ENCODE peak calls at places on chromosomes 4 and X, in nine cellular contexts. D is activated CD8-positive, alpha-beta memory T cell treated with anti-CD3 and anti-CD28 coated beads, Interleukin-2, amount 50 U/mL, for 4 hours; R is fibroblast of pulmonary artery; J is astrocyte of the spinal cord; B is astrocyte of the hippocampus; A is ascending aorta; E is HAP-1; N is left ventricle myocardium inferior; K is mesothelial cell of epicardium. X is an unnamed sample.

GRCh38 chr4:175946472-175947116 is 119.0 kb upstream of the WDR17 start:
- DNase-seq in D (no peak), R (peak; percentile 48), J (no peak), B (no peak), A (no peak), E (no peak), N (no peak), K (no peak), X (no peak)

GRCh38 chrX:131792356-131792749 is 230.7 kb upstream of the STK26 start:
- DNase-seq in D (peak; percentile 88), R (no peak), J (peak; percentile 92), B (peak; percentile 95), A (peak; percentile 95), E (no peak), N (no peak), K (no peak), X (peak; percentile 19)

GRCh38 chrX:149521438-149521837 is 16.3 kb upstream of the IDS start:
- DNase-seq in D (no peak), R (no peak), J (no peak), B (no peak), A (no peak), E (no peak), N (no peak), K (no peak), X (no peak)

GRCh38 chr4:38275331-38275821 is 315.2 kb downstream of the PTTG2 start:
- DNase-seq in D (no peak), R (no peak), J (no peak), B (peak; percentile 27), A (no peak), E (no peak), N (no peak), K (no peak), X (peak; percentile 51)

GRCh38 chr4:144423930-144424329 is 222.0 kb upstream of the HHIP start:
- DNase-seq in D (no peak), R (no peak), J (no peak), B (no peak), A (no peak), E (no peak), N (no peak), K (no peak), X (no peak)

GRCh38 chrX:132786217-132786616 is 172.2 kb downstream of the HS6ST2 start:
- DNase-seq in D (no peak), R (no peak), J (peak; percentile 43), B (peak; percentile 60), A (no peak), E (no peak), N (no peak), K (no peak), X (peak; percentile 25)

GRCh38 chr4:36285784-36286480 is 4.5 kb downstream of the DTHD1 start:
- DNase-seq in D (peak; percentile 32), R (no peak), J (no peak), B (no peak), A (no peak), E (no peak), N (no peak), K (no peak), X (peak; percentile 5)

GRCh38 chr4:60173103-60173502 is 1027.0 kb upstream of the ADGRL3 start:
- DNase-seq in D (no peak), R (no peak), J (no peak), B (no peak), A (no peak), E (no peak), N (no peak), K (no peak), X (no peak)

GRCh38 chrX:65610040-65610439 is 57.4 kb upstream of the MSN start:
- DNase-seq in D (no peak), R (peak; percentile 77), J (no peak), B (no peak), A (no peak), E (no peak), N (no peak), K (no peak), X (no peak)

GRCh38 chr4:78684196-78685079 is 91.7 kb upstream of the BMP2K start:
- DNase-seq in D (no peak), R (peak; percentile 67), J (peak; percentile 16), B (peak; percentile 63), A (no peak), E (no peak), N (no peak), K (no peak), X (no peak)

GRCh38 chr4:38310446-38311043 is 350.3 kb downstream of the PTTG2 start:
- DNase-seq in D (peak; percentile 43), R (no peak), J (peak; percentile 48), B (peak; percentile 72), A (no peak), E (no peak), N (no peak), K (no peak), X (peak; percentile 86)

GRCh38 chr4:182895791-182896292 is 21.3 kb downstream of the DCTD start:
- DNase-seq in D (no peak), R (no peak), J (no peak), B (no peak), A (no peak), E (no peak), N (no peak), K (no peak), X (no peak)

GRCh38 chr4:2787230-2788100 is 5.4 kb upstream of the SH3BP2 start:
- DNase-seq in D (peak; percentile 66), R (no peak), J (no peak), B (no peak), A (no peak), E (no peak), N (no peak), K (no peak), X (no peak)

GRCh38 chr4:186760576-186760975 is 36.9 kb upstream of the FAT1 start:
- DNase-seq in D (no peak), R (peak; percentile 86), J (peak; percentile 50), B (peak; percentile 67), A (no peak), E (no peak), N (no peak), K (no peak), X (peak; percentile 82)

GRCh38 chr4:125421547-125421946 is 106.8 kb downstream of the FAT4 start:
- DNase-seq in D (no peak), R (peak; percentile 15), J (no peak), B (no peak), A (no peak), E (no peak), N (no peak), K (no peak), X (peak; percentile 11)

GRCh38 chr4:159445671-159446070 is 342.8 kb downstream of the RAPGEF2 start:
- DNase-seq in D (no peak), R (no peak), J (no peak), B (no peak), A (no peak), E (no peak), N (no peak), K (no peak), X (no peak)

GRCh38 chrX:70554081-70554480 is 109.4 kb downstream of the DLG3 start:
- DNase-seq in D (no peak), R (peak; percentile 54), J (peak; percentile 41), B (peak; percentile 19), A (no peak), E (no peak), N (no peak), K (no peak), X (peak; percentile 33)

GRCh38 chr4:109648266-109648996 is 54.8 kb downstream of the CASP6 start:
- DNase-seq in D (no peak), R (peak; percentile 22), J (peak; percentile 10), B (no peak), A (no peak), E (no peak), N (no peak), K (no peak), X (no peak)

GRCh38 chr4:88779431-88779830 is 81.8 kb upstream of the NAP1L5 start:
- DNase-seq in D (no peak), R (peak; percentile 47), J (peak; percentile 73), B (peak; percentile 84), A (no peak), E (no peak), N (no peak), K (no peak), X (peak; percentile 79)

GRCh38 chr4:89161841-89162240 is 50.5 kb downstream of the TIGD2 start:
- DNase-seq in D (no peak), R (no peak), J (no peak), B (peak; percentile 24), A (no peak), E (no peak), N (no peak), K (no peak), X (peak; percentile 44)

GRCh38 chr4:169619518-169619957 is 840 bp upstream of the CLCN3 start:
- DNase-seq in D (peak; percentile 43), R (peak; percentile 66), J (peak; percentile 65), B (peak; percentile 71), A (peak; percentile 69), E (peak; percentile 62), N (no peak), K (peak; percentile 48), X (peak; percentile 55)

GRCh38 chr4:154660052-154660451 is 47.6 kb upstream of the FGG start:
- DNase-seq in D (no peak), R (peak; percentile 24), J (no peak), B (peak; percentile 66), A (no peak), E (no peak), N (no peak), K (no peak), X (peak; percentile 0)

GRCh38 chr4:159697322-159698283 is 594.7 kb downstream of the RAPGEF2 start:
- DNase-seq in D (no peak), R (no peak), J (no peak), B (peak; percentile 19), A (no peak), E (no peak), N (no peak), K (no peak), X (no peak)

GRCh38 chrX:63754141-63754859 is 30.7 kb downstream of the ARHGEF9 start:
- DNase-seq in D (peak; percentile 25), R (peak; percentile 29), J (peak; percentile 7), B (peak; percentile 8), A (no peak), E (no peak), N (no peak), K (no peak), X (peak; percentile 45)

GRCh38 chr4:124321370-124321769 is 391.2 kb downstream of the ANKRD50 start:
- DNase-seq in D (no peak), R (peak; percentile 35), J (peak; percentile 17), B (peak; percentile 18), A (no peak), E (peak; percentile 64), N (no peak), K (no peak), X (no peak)

GRCh38 chrX:46737462-46737861 is 21.5 kb downstream of the SLC9A7 start:
- DNase-seq in D (no peak), R (peak; percentile 82), J (no peak), B (peak; percentile 13), A (no peak), E (no peak), N (no peak), K (no peak), X (peak; percentile 36)

GRCh38 chr4:145868637-145869409 is 69.8 kb downstream of the ZNF827 start:
- DNase-seq in D (no peak), R (no peak), J (peak; percentile 16), B (no peak), A (no peak), E (no peak), N (no peak), K (no peak), X (no peak)

GRCh38 chr4:48109413-48110263 is 24.4 kb downstream of the TXK start:
- DNase-seq in D (no peak), R (peak; percentile 59), J (peak; percentile 54), B (peak; percentile 52), A (no peak), E (peak; percentile 29), N (no peak), K (no peak), X (peak; percentile 66)

GRCh38 chr4:38149472-38149871 is 189.3 kb downstream of the PTTG2 start:
- DNase-seq in D (no peak), R (no peak), J (no peak), B (no peak), A (no peak), E (no peak), N (no peak), K (no peak), X (peak; percentile 53)

GRCh38 chrX:118025193-118025592 is 91.4 kb downstream of the KLHL13 start:
- DNase-seq in D (no peak), R (no peak), J (peak; percentile 6), B (no peak), A (no peak), E (no peak), N (no peak), K (no peak), X (peak; percentile 11)

GRCh38 chrX:148380107-148380506 is 120.3 kb upstream of the AFF2 start:
- DNase-seq in D (no peak), R (no peak), J (no peak), B (no peak), A (no peak), E (no peak), N (no peak), K (no peak), X (no peak)